ENCODE peak calls at places on chromosomes 12 and 14, in four cellular contexts. A is activated naive CD4-positive, alpha-beta T cell treated with anti-CD3 and anti-CD28 coated beads, Interleukin-2, amount 10 ng/mL, durations not matched to agents 7 days and 5 days; O is NCI-H748 treated with DMSO at 0.1 percent for 48 hours; G is stimulated activated CD4-positive, alpha-beta T cell treated with anti-CD3 and anti-CD28 coated beads, Interleukin-1b, Interleukin-23, amount 100 ng/mL, for 24 hours. M is an unnamed sample.

GRCh38 chr12:130525384-130526172 is 187.9 kb downstream of the PIWIL1 start:
- DNase-seq in A (no peak), O (no peak), G (no peak), M (no peak)

GRCh38 chr14:65045691-65046090 is 56.6 kb downstream of the MAX start:
- DNase-seq in A (no peak), O (no peak), G (no peak), M (no peak)

GRCh38 chr14:58299665-58300202 is 1.4 kb downstream of the ARID4A start:
- DNase-seq in A (no peak), O (no peak), G (no peak), M (peak)

GRCh38 chr12:29741342-29742241 is 42.1 kb downstream of the TMTC1 start:
- DNase-seq in A (no peak), O (no peak), G (no peak), M (no peak)

GRCh38 chr12:22083167-22083566 is 37.1 kb downstream of the CMAS start:
- DNase-seq in A (peak), O (no peak), G (no peak), M (no peak)

GRCh38 chr14:73231874-73232851 is 5.1 kb upstream of the PAPLN start:
- DNase-seq in A (no peak), O (no peak), G (no peak), M (no peak)

GRCh38 chr12:6262211-6262610 is 48.3 kb upstream of the PLEKHG6 start:
- DNase-seq in A (no peak), O (no peak), G (no peak), M (no peak)

GRCh38 chr12:92717202-92717601 is 14.4 kb downstream of the PLEKHG7 start:
- DNase-seq in A (no peak), O (no peak), G (no peak), M (no peak)

GRCh38 chr14:102434647-102435175 is 72.0 kb downstream of the TECPR2 start:
- DNase-seq in A (no peak), O (no peak), G (no peak), M (no peak)

GRCh38 chr14:93525691-93526451 is 95.1 kb downstream of the UNC79 start:
- DNase-seq in A (no peak), O (no peak), G (no peak), M (no peak)

GRCh38 chr14:100047600-100047999 is 17.6 kb upstream of the EVL start:
- DNase-seq in A (no peak), O (no peak), G (no peak), M (no peak)

GRCh38 chr12:74152370-74152769 is 385.3 kb upstream of the ATXN7L3B start:
- DNase-seq in A (no peak), O (no peak), G (no peak), M (no peak)

GRCh38 chr14:50832935-50833607 is 2.1 kb upstream of the NIN start:
- DNase-seq in A (no peak), O (no peak), G (no peak), M (no peak)

GRCh38 chr14:102969060-102969791 is 46.8 kb downstream of the AMN start:
- DNase-seq in A (no peak), O (no peak), G (no peak), M (no peak)